ENCODE peak calls at places on chromosomes 16 and 17, in eight cellular contexts. P is cardiac muscle cell; K is PC-9; I is bronchial epithelial cell; M is mesothelial cell of epicardium; O is activated CD8-positive, alpha-beta T cell treated with anti-CD3 and anti-CD28 coated beads for 36 hours; Y is HFFc6; N is AG04449. B is an unnamed sample.

GRCh38 chr17:14311979-14312378 is 11.1 kb downstream of the HS3ST3B1 start:
- DNase-seq in P (peak; percentile 63), K (no peak), I (no peak), M (no peak), O (no peak), Y (no peak), N (no peak), B (no peak)

GRCh38 chr16:82671743-82672142 is 45.0 kb downstream of the CDH13 start:
- DNase-seq in P (no peak), K (no peak), I (no peak), M (no peak), O (peak; percentile 63), Y (no peak), N (no peak), B (no peak)

GRCh38 chr16:55146939-55147338 is 177.1 kb upstream of the IRX6 start:
- DNase-seq in P (no peak), K (no peak), I (no peak), M (no peak), O (no peak), Y (no peak), N (no peak), B (no peak)

GRCh38 chr17:11880714-11881113 is 116.6 kb downstream of the ZNF18 start:
- DNase-seq in P (peak; percentile 2), K (no peak), I (peak; percentile 25), M (no peak), O (no peak), Y (no peak), N (no peak), B (no peak)

GRCh38 chr17:55283256-55283965 is 18.7 kb downstream of the HLF start:
- DNase-seq in P (no peak), K (no peak), I (no peak), M (no peak), O (no peak), Y (no peak), N (no peak), B (no peak)

GRCh38 chr17:35804658-35805192 is 4.6 kb upstream of the TAF15 start:
- DNase-seq in P (peak; percentile 97), K (peak; percentile 79), I (peak; percentile 89), M (no peak), O (peak; percentile 61), Y (peak; percentile 94), N (peak; percentile 77), B (peak; percentile 76)

GRCh38 chr17:50114401-50114800 is 15.6 kb downstream of the SAMD14 start:
- DNase-seq in P (no peak), K (no peak), I (no peak), M (no peak), O (no peak), Y (no peak), N (no peak), B (no peak)

GRCh38 chr17:67922503-67922902 is 73.8 kb downstream of the C17orf58 start:
- DNase-seq in P (no peak), K (no peak), I (no peak), M (no peak), O (no peak), Y (no peak), N (no peak), B (no peak)

GRCh38 chr16:57752581-57753447 is 17.2 kb downstream of the KATNB1 start:
- DNase-seq in P (no peak), K (no peak), I (no peak), M (no peak), O (no peak), Y (no peak), N (no peak), B (no peak)

GRCh38 chr17:38428150-38428642 is at the start of gene ARHGAP23:
- DNase-seq in P (peak; percentile 79), K (peak; percentile 54), I (no peak), M (no peak), O (peak; percentile 43), Y (peak; percentile 67), N (no peak), B (no peak)

GRCh38 chr16:69410285-69410990 is 14.0 kb upstream of the CYB5B start:
- DNase-seq in P (peak; percentile 74), K (peak; percentile 93), I (peak; percentile 85), M (no peak), O (no peak), Y (peak; percentile 75), N (peak; percentile 9), B (no peak)

GRCh38 chr17:76076100-76076764 is 1.7 kb downstream of the GALR2 start:
- DNase-seq in P (no peak), K (no peak), I (no peak), M (no peak), O (peak; percentile 19), Y (no peak), N (no peak), B (no peak)

GRCh38 chr16:2425825-2426430 is 3.3 kb upstream of the CCNF start:
- DNase-seq in P (no peak), K (no peak), I (no peak), M (no peak), O (no peak), Y (no peak), N (no peak), B (no peak)

GRCh38 chr17:11506635-11507034 is 91.6 kb upstream of the DNAH9 start:
- DNase-seq in P (no peak), K (no peak), I (peak; percentile 9), M (peak; percentile 47), O (peak; percentile 1), Y (no peak), N (no peak), B (no peak)

GRCh38 chr16:19299565-19299964 is 14.0 kb downstream of the CLEC19A start:
- DNase-seq in P (no peak), K (no peak), I (no peak), M (no peak), O (no peak), Y (no peak), N (no peak), B (no peak)

GRCh38 chr16:66426112-66427035 is 721 bp upstream of the BEAN1 start:
- DNase-seq in P (peak; percentile 25), K (no peak), I (no peak), M (no peak), O (no peak), Y (no peak), N (no peak), B (no peak)

GRCh38 chr16:56793504-56793903 is 63.6 kb downstream of the NUP93 start:
- DNase-seq in P (peak; percentile 70), K (no peak), I (peak; percentile 29), M (no peak), O (peak; percentile 12), Y (peak; percentile 50), N (no peak), B (no peak)

GRCh38 chr17:17109896-17110295 is 67.6 kb downstream of the MPRIP start:
- DNase-seq in P (no peak), K (peak; percentile 50), I (peak; percentile 52), M (no peak), O (peak; percentile 35), Y (no peak), N (no peak), B (no peak)

GRCh38 chr17:17108681-17109049 is 66.4 kb downstream of the MPRIP start:
- DNase-seq in P (no peak), K (no peak), I (no peak), M (no peak), O (no peak), Y (no peak), N (no peak), B (no peak)

GRCh38 chr17:17110520-17110919 is 68.3 kb downstream of the MPRIP start:
- DNase-seq in P (no peak), K (no peak), I (no peak), M (no peak), O (no peak), Y (no peak), N (no peak), B (no peak)

GRCh38 chr17:17107891-17108680 is 65.8 kb downstream of the MPRIP start:
- DNase-seq in P (peak; percentile 17), K (peak; percentile 64), I (no peak), M (no peak), O (peak; percentile 30), Y (no peak), N (no peak), B (no peak)

GRCh38 chr17:17109231-17109630 is 67.0 kb downstream of the MPRIP start:
- DNase-seq in P (no peak), K (no peak), I (no peak), M (no peak), O (peak; percentile 20), Y (no peak), N (no peak), B (no peak)
- TF ChIP-seq CTCF in P (no peak), K (no peak), I (peak; percentile 48), M (no peak), O (no peak), Y (peak; percentile 1), N (no peak), B (no peak)

GRCh38 chr17:40445769-40446468 is 2.7 kb downstream of the IGFBP4 start:
- DNase-seq in P (peak; percentile 47), K (no peak), I (no peak), M (no peak), O (no peak), Y (no peak), N (no peak), B (no peak)
- TF ChIP-seq CTCF in P (no peak), K (peak; percentile 29), I (no peak), M (no peak), O (no peak), Y (peak; percentile 59), N (no peak), B (no peak)

GRCh38 chr17:80650751-80651173 is 106.1 kb downstream of the RPTOR start:
- DNase-seq in P (no peak), K (no peak), I (no peak), M (no peak), O (no peak), Y (no peak), N (no peak), B (peak; percentile 72)

GRCh38 chr17:80649200-80649644 is 104.6 kb downstream of the RPTOR start:
- DNase-seq in P (no peak), K (no peak), I (peak; percentile 47), M (no peak), O (peak; percentile 43), Y (no peak), N (no peak), B (no peak)

GRCh38 chr17:80650339-80650672 is 105.7 kb downstream of the RPTOR start:
- DNase-seq in P (no peak), K (no peak), I (no peak), M (no peak), O (no peak), Y (no peak), N (no peak), B (no peak)

GRCh38 chr17:80647746-80648145 is 103.1 kb downstream of the RPTOR start:
- DNase-seq in P (peak; percentile 61), K (no peak), I (no peak), M (no peak), O (peak; percentile 26), Y (peak; percentile 86), N (peak; percentile 75), B (no peak)

GRCh38 chr17:80649672-80650338 is 105.2 kb downstream of the RPTOR start:
- DNase-seq in P (peak; percentile 95), K (no peak), I (peak; percentile 81), M (peak; percentile 51), O (peak; percentile 94), Y (peak; percentile 73), N (peak; percentile 52), B (no peak)
- TF ChIP-seq CTCF in P (peak; percentile 56), K (peak; percentile 47), I (peak; percentile 26), M (no peak), O (peak; percentile 36), Y (peak; percentile 68), N (peak; percentile 58), B (peak; percentile 78)

DNA sequence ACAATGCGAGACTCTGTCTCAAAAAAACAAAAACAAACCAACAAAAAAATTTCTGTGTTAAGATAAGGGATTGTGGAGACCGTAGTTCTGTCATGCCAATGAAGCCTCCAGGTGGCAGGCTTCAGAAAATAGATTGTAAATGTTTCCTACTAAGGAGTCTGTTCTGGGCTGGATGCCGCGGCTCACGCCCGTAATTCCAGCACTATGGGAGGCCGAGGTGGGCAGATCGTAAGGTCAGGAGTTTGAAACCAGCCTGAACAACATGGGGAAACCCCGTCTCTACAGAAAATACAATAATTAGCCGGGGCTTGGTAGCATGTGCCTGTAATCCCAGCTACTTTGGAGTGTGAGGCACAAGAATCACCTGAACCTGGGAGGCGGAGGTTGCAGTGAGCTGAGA is 4.4 kb upstream of the SNX29 start:
- DNase-seq in P (peak; percentile 38), K (no peak), I (no peak), M (no peak), O (no peak), Y (no peak), N (no peak), B (no peak)
- TF ChIP-seq CTCF in P (peak; percentile 23), K (no peak), I (no peak), M (no peak), O (no peak), Y (peak; percentile 38), N (no peak), B (peak; percentile 46)

B was measured in D721Med.